ENCODE peak calls at places on chromosome 17, in ten cellular contexts. One of them, this sample, is unnamed.

GRCh38 chr17:70022175-70022574 is 52.9 kb upstream of the KCNJ16 start:
- DNase-seq in cardiac muscle cell: no peak
- DNase-seq in CD8-positive, alpha-beta memory T cell: no peak
- DNase-seq in AG10803: no peak
- DNase-seq in lung: no peak
- DNase-seq in choroid plexus epithelial cell: no peak
- DNase-seq in activated naive CD4-positive, alpha-beta T cell: no peak
- DNase-seq in EH: peak; percentile 22
- DNase-seq in transverse colon: no peak
- DNase-seq in C1 segment of cervical spinal cord: no peak
- DNase-seq in this sample: no peak

GRCh38 chr17:69646729-69647128 is 232.2 kb downstream of the MAP2K6 start:
- DNase-seq in cardiac muscle cell: no peak
- DNase-seq in choroid plexus epithelial cell: no peak
- DNase-seq in C1 segment of cervical spinal cord: no peak
- DNase-seq in EH: no peak
- DNase-seq in AG10803: no peak
- DNase-seq in transverse colon: no peak
- DNase-seq in lung: no peak
- DNase-seq in activated naive CD4-positive, alpha-beta T cell: no peak
- DNase-seq in CD8-positive, alpha-beta memory T cell: no peak
- DNase-seq in this sample: no peak

GRCh38 chr17:75317671-75318070 is 28.4 kb upstream of the SLC25A19 start:
- DNase-seq in activated naive CD4-positive, alpha-beta T cell: no peak
- DNase-seq in transverse colon: peak; percentile 65
- DNase-seq in cardiac muscle cell: no peak
- DNase-seq in lung: no peak
- DNase-seq in CD8-positive, alpha-beta memory T cell: no peak
- DNase-seq in C1 segment of cervical spinal cord: no peak
- DNase-seq in choroid plexus epithelial cell: no peak
- DNase-seq in AG10803: no peak
- DNase-seq in EH: no peak
- DNase-seq in this sample: peak; percentile 32

GRCh38 chr17:58337600-58338453 is 9.2 kb upstream of the TSPOAP1 start:
- DNase-seq in lung: peak; percentile 83
- DNase-seq in transverse colon: peak; percentile 85
- DNase-seq in cardiac muscle cell: peak; percentile 96
- DNase-seq in choroid plexus epithelial cell: peak; percentile 62
- DNase-seq in CD8-positive, alpha-beta memory T cell: peak; percentile 83
- DNase-seq in AG10803: peak; percentile 94
- DNase-seq in activated naive CD4-positive, alpha-beta T cell: peak; percentile 81
- DNase-seq in EH: peak; percentile 97
- DNase-seq in C1 segment of cervical spinal cord: peak; percentile 20
- DNase-seq in this sample: peak; percentile 72

GRCh38 chr17:72467841-72468653 is 347.2 kb downstream of the SOX9 start:
- DNase-seq in transverse colon: peak; percentile 87
- DNase-seq in C1 segment of cervical spinal cord: no peak
- DNase-seq in lung: no peak
- DNase-seq in EH: peak; percentile 80
- DNase-seq in activated naive CD4-positive, alpha-beta T cell: no peak
- DNase-seq in choroid plexus epithelial cell: peak; percentile 40
- DNase-seq in AG10803: peak; percentile 81
- DNase-seq in CD8-positive, alpha-beta memory T cell: no peak
- DNase-seq in cardiac muscle cell: peak; percentile 79
- DNase-seq in this sample: no peak

GRCh38 chr17:76546556-76547182 is 6.8 kb downstream of the PRCD start:
- DNase-seq in activated naive CD4-positive, alpha-beta T cell: no peak
- DNase-seq in AG10803: peak; percentile 84
- DNase-seq in CD8-positive, alpha-beta memory T cell: no peak
- DNase-seq in transverse colon: no peak
- DNase-seq in choroid plexus epithelial cell: peak; percentile 91
- DNase-seq in cardiac muscle cell: peak; percentile 90
- DNase-seq in lung: no peak
- DNase-seq in C1 segment of cervical spinal cord: no peak
- DNase-seq in EH: peak; percentile 96
- DNase-seq in this sample: no peak

GRCh38 chr17:47736501-47737211 is 3.6 kb downstream of the TBX21 start:
- DNase-seq in choroid plexus epithelial cell: no peak
- DNase-seq in EH: no peak
- DNase-seq in AG10803: no peak
- DNase-seq in CD8-positive, alpha-beta memory T cell: no peak
- DNase-seq in cardiac muscle cell: no peak
- DNase-seq in lung: no peak
- DNase-seq in activated naive CD4-positive, alpha-beta T cell: no peak
- DNase-seq in C1 segment of cervical spinal cord: no peak
- DNase-seq in transverse colon: no peak
- DNase-seq in this sample: no peak

GRCh38 chr17:5506307-5506706 is 19.9 kb downstream of the MIS12 start:
- DNase-seq in C1 segment of cervical spinal cord: no peak
- DNase-seq in lung: no peak
- DNase-seq in AG10803: no peak
- DNase-seq in activated naive CD4-positive, alpha-beta T cell: no peak
- DNase-seq in EH: no peak
- DNase-seq in transverse colon: no peak
- DNase-seq in cardiac muscle cell: no peak
- DNase-seq in CD8-positive, alpha-beta memory T cell: no peak
- DNase-seq in choroid plexus epithelial cell: no peak
- DNase-seq in this sample: no peak

GRCh38 chr17:18217412-18218015 is 7.9 kb upstream of the LLGL1 start:
- DNase-seq in lung: peak; percentile 74
- DNase-seq in choroid plexus epithelial cell: peak; percentile 71
- DNase-seq in CD8-positive, alpha-beta memory T cell: peak; percentile 60
- DNase-seq in cardiac muscle cell: peak; percentile 69
- DNase-seq in transverse colon: peak; percentile 82
- DNase-seq in AG10803: peak; percentile 46
- DNase-seq in EH: peak; percentile 67
- DNase-seq in activated naive CD4-positive, alpha-beta T cell: peak; percentile 47
- DNase-seq in C1 segment of cervical spinal cord: no peak
- DNase-seq in this sample: peak; percentile 74

GRCh38 chr17:47172698-47173565 is 16.2 kb downstream of the CDC27 start:
- DNase-seq in transverse colon: no peak
- DNase-seq in cardiac muscle cell: peak; percentile 27
- DNase-seq in activated naive CD4-positive, alpha-beta T cell: no peak
- DNase-seq in choroid plexus epithelial cell: peak; percentile 23
- DNase-seq in CD8-positive, alpha-beta memory T cell: no peak
- DNase-seq in C1 segment of cervical spinal cord: no peak
- DNase-seq in lung: no peak
- DNase-seq in EH: peak; percentile 15
- DNase-seq in AG10803: peak; percentile 21
- DNase-seq in this sample: no peak

GRCh38 chr17:27993161-27993695 is 49.2 kb upstream of the NLK start:
- DNase-seq in EH: no peak
- DNase-seq in C1 segment of cervical spinal cord: no peak
- DNase-seq in transverse colon: no peak
- DNase-seq in activated naive CD4-positive, alpha-beta T cell: no peak
- DNase-seq in AG10803: no peak
- DNase-seq in cardiac muscle cell: no peak
- DNase-seq in choroid plexus epithelial cell: no peak
- DNase-seq in lung: no peak
- DNase-seq in CD8-positive, alpha-beta memory T cell: no peak
- DNase-seq in this sample: peak; percentile 94

GRCh38 chr17:77840156-77840555 is 118.3 kb upstream of the TNRC6C start:
- DNase-seq in cardiac muscle cell: peak; percentile 76
- DNase-seq in lung: no peak
- DNase-seq in AG10803: no peak
- DNase-seq in CD8-positive, alpha-beta memory T cell: no peak
- DNase-seq in choroid plexus epithelial cell: peak; percentile 66
- DNase-seq in activated naive CD4-positive, alpha-beta T cell: no peak
- DNase-seq in transverse colon: peak; percentile 13
- DNase-seq in EH: no peak
- DNase-seq in C1 segment of cervical spinal cord: no peak
- DNase-seq in this sample: no peak

GRCh38 chr17:74728033-74728701 is 8.9 kb upstream of the RAB37 start:
- DNase-seq in lung: no peak
- DNase-seq in AG10803: no peak
- DNase-seq in choroid plexus epithelial cell: no peak
- DNase-seq in CD8-positive, alpha-beta memory T cell: no peak
- DNase-seq in C1 segment of cervical spinal cord: no peak
- DNase-seq in cardiac muscle cell: no peak
- DNase-seq in transverse colon: no peak
- DNase-seq in EH: no peak
- DNase-seq in activated naive CD4-positive, alpha-beta T cell: no peak
- DNase-seq in this sample: no peak

GRCh38 chr17:80789356-80789902 is 202.2 kb upstream of the CHMP6 start:
- DNase-seq in activated naive CD4-positive, alpha-beta T cell: no peak
- DNase-seq in AG10803: peak; percentile 94
- DNase-seq in lung: no peak
- DNase-seq in transverse colon: no peak
- DNase-seq in CD8-positive, alpha-beta memory T cell: no peak
- DNase-seq in EH: peak; percentile 92
- DNase-seq in C1 segment of cervical spinal cord: no peak
- DNase-seq in cardiac muscle cell: peak; percentile 87
- DNase-seq in choroid plexus epithelial cell: peak; percentile 97
- DNase-seq in this sample: no peak

GRCh38 chr17:49996495-49997255 is 1.7 kb upstream of the DLX3 start:
- DNase-seq in EH: peak; percentile 44
- DNase-seq in lung: peak; percentile 56
- DNase-seq in transverse colon: peak; percentile 49
- DNase-seq in AG10803: no peak
- DNase-seq in choroid plexus epithelial cell: peak; percentile 34
- DNase-seq in C1 segment of cervical spinal cord: peak; percentile 8
- DNase-seq in activated naive CD4-positive, alpha-beta T cell: peak; percentile 68
- DNase-seq in cardiac muscle cell: peak; percentile 40
- DNase-seq in CD8-positive, alpha-beta memory T cell: peak; percentile 56
- DNase-seq in this sample: no peak

GRCh38 chr17:4721203-4722135 is 9.8 kb upstream of the MED11 start:
- DNase-seq in choroid plexus epithelial cell: peak; percentile 28
- DNase-seq in lung: peak; percentile 86
- DNase-seq in EH: peak; percentile 43
- DNase-seq in transverse colon: peak; percentile 78
- DNase-seq in C1 segment of cervical spinal cord: no peak
- DNase-seq in AG10803: no peak
- DNase-seq in activated naive CD4-positive, alpha-beta T cell: no peak
- DNase-seq in cardiac muscle cell: peak; percentile 62
- DNase-seq in CD8-positive, alpha-beta memory T cell: peak; percentile 16
- DNase-seq in this sample: no peak

GRCh38 chr17:333626-334396 is 18.8 kb downstream of the RPH3AL start:
- DNase-seq in AG10803: no peak
- DNase-seq in transverse colon: peak; percentile 67
- DNase-seq in choroid plexus epithelial cell: peak; percentile 48
- DNase-seq in CD8-positive, alpha-beta memory T cell: no peak
- DNase-seq in C1 segment of cervical spinal cord: peak; percentile 37
- DNase-seq in lung: peak; percentile 54
- DNase-seq in EH: peak; percentile 14
- DNase-seq in cardiac muscle cell: peak; percentile 58
- DNase-seq in activated naive CD4-positive, alpha-beta T cell: peak; percentile 23
- DNase-seq in this sample: peak; percentile 77

GRCh38 chr17:80877095-80877828 is 114.4 kb upstream of the CHMP6 start:
- DNase-seq in choroid plexus epithelial cell: no peak
- DNase-seq in AG10803: no peak
- DNase-seq in cardiac muscle cell: no peak
- DNase-seq in activated naive CD4-positive, alpha-beta T cell: no peak
- DNase-seq in transverse colon: peak; percentile 16
- DNase-seq in CD8-positive, alpha-beta memory T cell: peak; percentile 29
- DNase-seq in EH: no peak
- DNase-seq in lung: no peak
- DNase-seq in C1 segment of cervical spinal cord: no peak
- DNase-seq in this sample: no peak

GRCh38 chr17:1228752-1229353 is 41.4 kb upstream of the BHLHA9 start:
- DNase-seq in C1 segment of cervical spinal cord: no peak
- DNase-seq in AG10803: no peak
- DNase-seq in cardiac muscle cell: no peak
- DNase-seq in activated naive CD4-positive, alpha-beta T cell: no peak
- DNase-seq in CD8-positive, alpha-beta memory T cell: no peak
- DNase-seq in transverse colon: no peak
- DNase-seq in choroid plexus epithelial cell: no peak
- DNase-seq in lung: no peak
- DNase-seq in EH: no peak
- DNase-seq in this sample: no peak

GRCh38 chr17:44314869-44315661 is 6.7 kb downstream of the RUNDC3A start:
- DNase-seq in EH: peak; percentile 28
- DNase-seq in activated naive CD4-positive, alpha-beta T cell: no peak
- DNase-seq in choroid plexus epithelial cell: no peak
- DNase-seq in cardiac muscle cell: peak; percentile 37
- DNase-seq in C1 segment of cervical spinal cord: no peak
- DNase-seq in CD8-positive, alpha-beta memory T cell: no peak
- DNase-seq in AG10803: no peak
- DNase-seq in lung: no peak
- DNase-seq in transverse colon: peak; percentile 25
- DNase-seq in this sample: no peak

This sample was measured in pons.